ENCODE peak calls at places on chromosomes 5 and 9, in four cellular contexts. One of them, this sample, is unnamed.

GRCh38 chr9:121741198-121741918 is 89.9 kb downstream of the DAB2IP start:
- DNase-seq in hepatocyte: no peak
- DNase-seq in BJ: no peak
- DNase-seq in RWPE2: no peak
- DNase-seq in this sample: no peak

GRCh38 chr5:105924366-105924765 is 1746.4 kb downstream of the EFNA5 start:
- DNase-seq in hepatocyte: no peak
- DNase-seq in BJ: no peak
- DNase-seq in RWPE2: no peak
- DNase-seq in this sample: no peak

GRCh38 chr9:137152844-137153405 is 14.0 kb downstream of the GRIN1 start:
- DNase-seq in hepatocyte: no peak
- DNase-seq in BJ: no peak
- DNase-seq in RWPE2: no peak
- DNase-seq in this sample: no peak

GRCh38 chr9:93194584-93194983 is 10.6 kb downstream of the WNK2 start:
- DNase-seq in hepatocyte: no peak
- DNase-seq in BJ: no peak
- DNase-seq in RWPE2: no peak
- DNase-seq in this sample: no peak

GRCh38 chr5:108124591-108124990 is 257.3 kb downstream of the FBXL17 start:
- DNase-seq in hepatocyte: no peak
- DNase-seq in BJ: no peak
- DNase-seq in RWPE2: no peak
- DNase-seq in this sample: no peak

GRCh38 chr9:128081052-128081451 is 13.0 kb downstream of the SLC25A25 start:
- DNase-seq in hepatocyte: peak
- DNase-seq in BJ: peak
- DNase-seq in RWPE2: no peak
- DNase-seq in this sample: peak

GRCh38 chr5:124867064-124867707 is 120.7 kb upstream of the ZNF608 start:
- DNase-seq in hepatocyte: no peak
- DNase-seq in BJ: peak
- DNase-seq in RWPE2: no peak
- DNase-seq in this sample: peak

GRCh38 chr9:20962487-20962886 is 69.0 kb downstream of the HACD4 start:
- DNase-seq in hepatocyte: peak
- DNase-seq in BJ: no peak
- DNase-seq in RWPE2: no peak
- DNase-seq in this sample: no peak

GRCh38 chr5:96324708-96325107 is 108.3 kb downstream of the PCSK1 start:
- DNase-seq in hepatocyte: no peak
- DNase-seq in BJ: no peak
- DNase-seq in RWPE2: peak
- DNase-seq in this sample: no peak

GRCh38 chr5:169289520-169289919 is 11.4 kb downstream of the SLIT3 start:
- DNase-seq in hepatocyte: no peak
- DNase-seq in BJ: no peak
- DNase-seq in RWPE2: no peak
- DNase-seq in this sample: no peak

GRCh38 chr5:22549876-22550671 is 303.1 kb downstream of the CDH12 start:
- DNase-seq in hepatocyte: no peak
- DNase-seq in BJ: no peak
- DNase-seq in RWPE2: no peak
- DNase-seq in this sample: no peak

GRCh38 chr9:76027426-76027825 is 137.0 kb downstream of the PCSK5 start:
- DNase-seq in hepatocyte: no peak
- DNase-seq in BJ: no peak
- DNase-seq in RWPE2: no peak
- DNase-seq in this sample: no peak

GRCh38 chr5:139895046-139895445 is 99.4 kb downstream of the PSD2 start:
- DNase-seq in hepatocyte: no peak
- DNase-seq in BJ: no peak
- DNase-seq in RWPE2: no peak
- DNase-seq in this sample: no peak

GRCh38 chr9:115524467-115525059 is 406.6 kb upstream of the TNC start:
- DNase-seq in hepatocyte: peak
- DNase-seq in BJ: peak
- DNase-seq in RWPE2: no peak
- DNase-seq in this sample: peak

GRCh38 chr9:115398313-115398650 is 280.3 kb upstream of the TNC start:
- DNase-seq in hepatocyte: no peak
- DNase-seq in BJ: no peak
- DNase-seq in RWPE2: no peak
- DNase-seq in this sample: no peak

GRCh38 chr5:155591273-155591672 is 577.7 kb downstream of the KIF4B start:
- DNase-seq in hepatocyte: no peak
- DNase-seq in BJ: no peak
- DNase-seq in RWPE2: no peak
- DNase-seq in this sample: no peak

GRCh38 chr5:155594270-155594669 is 580.7 kb downstream of the KIF4B start:
- DNase-seq in hepatocyte: no peak
- DNase-seq in BJ: no peak
- DNase-seq in RWPE2: no peak
- DNase-seq in this sample: no peak
- TF ChIP-seq CTCF in hepatocyte: no peak
- TF ChIP-seq CTCF in BJ: no peak
- TF ChIP-seq CTCF in RWPE2: no peak
- TF ChIP-seq CTCF in this sample: peak

GRCh38 chr5:177089146-177089545 is 2.4 kb downstream of the FGFR4 start:
- DNase-seq in hepatocyte: no peak
- DNase-seq in BJ: no peak
- DNase-seq in RWPE2: no peak
- DNase-seq in this sample: no peak

GRCh38 chr5:177085985-177086917 is at the start of gene FGFR4:
- DNase-seq in hepatocyte: peak
- DNase-seq in BJ: no peak
- DNase-seq in RWPE2: peak
- DNase-seq in this sample: peak

GRCh38 chr5:177087707-177088005 is 941 bp downstream of the FGFR4 start:
- DNase-seq in hepatocyte: no peak
- DNase-seq in BJ: no peak
- DNase-seq in RWPE2: no peak
- DNase-seq in this sample: no peak

GRCh38 chr5:177089825-177090641 is 3.3 kb downstream of the FGFR4 start:
- DNase-seq in hepatocyte: no peak
- DNase-seq in BJ: no peak
- DNase-seq in RWPE2: no peak
- DNase-seq in this sample: no peak

DNA sequence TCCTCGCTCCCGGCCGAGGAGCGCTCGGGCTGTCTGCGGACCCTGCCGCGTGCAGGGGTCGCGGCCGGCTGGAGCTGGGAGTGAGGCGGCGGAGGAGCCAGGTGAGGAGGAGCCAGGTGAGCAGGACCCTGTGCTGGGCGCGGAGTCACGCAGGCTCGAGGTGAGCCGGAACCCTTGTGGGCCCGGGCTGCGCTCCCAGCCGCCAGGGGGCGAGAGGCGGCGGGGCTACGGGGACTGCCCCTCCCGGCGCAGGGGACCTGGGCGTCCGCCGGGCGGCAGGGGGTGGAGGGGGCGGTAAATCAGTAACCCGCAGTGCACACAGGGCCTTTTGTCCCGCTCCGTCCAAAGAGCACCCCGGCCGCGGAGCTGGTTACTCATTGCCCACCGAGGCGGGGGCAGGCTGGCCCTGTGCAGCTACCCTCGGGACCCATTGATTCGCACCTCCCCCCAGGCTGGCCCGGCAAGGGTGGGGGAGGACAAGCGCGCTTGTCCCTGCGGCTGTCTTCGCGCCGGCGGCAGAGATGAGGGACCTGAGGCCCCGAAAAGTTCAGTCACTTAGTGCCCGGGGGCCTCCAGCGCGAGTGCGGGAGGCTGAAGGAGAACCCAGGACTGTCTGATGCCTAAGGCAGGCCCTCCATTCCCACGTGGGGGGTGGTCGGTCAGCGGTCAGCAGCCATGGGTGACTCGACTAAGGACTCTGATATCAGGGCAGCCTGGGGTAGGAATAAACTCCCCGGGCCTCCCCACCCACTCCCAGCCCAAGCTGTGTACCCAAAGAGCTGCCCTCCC is 397 bp downstream of the FGFR4 start:
- DNase-seq in hepatocyte: peak
- DNase-seq in BJ: no peak
- DNase-seq in RWPE2: no peak
- DNase-seq in this sample: peak
- TF ChIP-seq CTCF in hepatocyte: peak
- TF ChIP-seq CTCF in BJ: peak
- TF ChIP-seq CTCF in RWPE2: peak
- TF ChIP-seq CTCF in this sample: peak

GRCh38 chr5:78781611-78782356 is 133.2 kb upstream of the LHFPL2 start:
- DNase-seq in hepatocyte: no peak
- DNase-seq in BJ: no peak
- DNase-seq in RWPE2: no peak
- DNase-seq in this sample: no peak

GRCh38 chr5:78778538-78778937 is 130.0 kb upstream of the LHFPL2 start:
- DNase-seq in hepatocyte: no peak
- DNase-seq in BJ: no peak
- DNase-seq in RWPE2: no peak
- DNase-seq in this sample: no peak

GRCh38 chr5:78777901-78778300 is 129.3 kb upstream of the LHFPL2 start:
- DNase-seq in hepatocyte: no peak
- DNase-seq in BJ: no peak
- DNase-seq in RWPE2: no peak
- DNase-seq in this sample: no peak

GRCh38 chr5:78779262-78779661 is 130.7 kb upstream of the LHFPL2 start:
- DNase-seq in hepatocyte: no peak
- DNase-seq in BJ: no peak
- DNase-seq in RWPE2: no peak
- DNase-seq in this sample: no peak

GRCh38 chr5:78779771-78780616 is 131.4 kb upstream of the LHFPL2 start:
- DNase-seq in hepatocyte: no peak
- DNase-seq in BJ: peak
- DNase-seq in RWPE2: no peak
- DNase-seq in this sample: no peak
- TF ChIP-seq CTCF in hepatocyte: no peak
- TF ChIP-seq CTCF in BJ: no peak
- TF ChIP-seq CTCF in RWPE2: no peak
- TF ChIP-seq CTCF in this sample: no peak

GRCh38 chr5:82142217-82142841 is 135.8 kb downstream of the RPS23 start:
- DNase-seq in hepatocyte: no peak
- DNase-seq in BJ: no peak
- DNase-seq in RWPE2: no peak
- DNase-seq in this sample: no peak

GRCh38 chr5:82137205-82137604 is 140.9 kb downstream of the RPS23 start:
- DNase-seq in hepatocyte: no peak
- DNase-seq in BJ: no peak
- DNase-seq in RWPE2: no peak
- DNase-seq in this sample: no peak

GRCh38 chr5:82147860-82148573 is 130.1 kb downstream of the RPS23 start:
- DNase-seq in hepatocyte: peak
- DNase-seq in BJ: peak
- DNase-seq in RWPE2: no peak
- DNase-seq in this sample: no peak

DNA sequence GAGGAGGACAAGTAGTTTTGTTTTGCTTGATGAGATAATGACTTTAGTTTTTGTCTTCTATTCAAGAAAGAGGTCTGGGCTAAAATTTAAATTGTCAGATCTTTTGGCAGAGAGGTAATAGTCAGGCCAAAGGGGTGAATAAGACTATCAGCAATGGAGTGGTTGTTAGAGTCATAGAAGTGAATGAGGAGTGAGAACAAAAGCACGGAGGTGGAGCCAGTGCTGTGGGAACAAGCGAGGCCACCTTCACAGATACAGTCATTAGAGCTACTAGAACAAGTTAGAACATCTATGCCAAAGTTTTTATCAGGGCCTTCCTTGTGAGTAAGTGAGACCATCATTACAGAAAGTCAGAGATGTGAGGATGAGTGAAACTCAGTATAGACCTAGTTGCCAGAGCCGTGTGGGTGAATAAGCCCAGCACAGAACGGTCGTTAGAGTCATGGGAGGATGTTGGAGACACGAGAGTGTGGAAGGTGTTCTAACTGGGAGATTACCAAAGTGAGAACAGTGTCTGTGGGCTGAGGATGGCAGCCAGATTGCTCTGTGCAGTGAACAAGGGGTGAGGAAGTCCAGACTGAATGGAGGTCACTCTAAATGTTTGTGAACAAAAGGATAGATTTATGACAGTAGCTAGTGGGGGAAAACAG is 135.1 kb downstream of the RPS23 start:
- DNase-seq in hepatocyte: no peak
- DNase-seq in BJ: no peak
- DNase-seq in RWPE2: no peak
- DNase-seq in this sample: no peak
- TF ChIP-seq CTCF in hepatocyte: no peak
- TF ChIP-seq CTCF in BJ: no peak
- TF ChIP-seq CTCF in RWPE2: no peak
- TF ChIP-seq CTCF in this sample: no peak

GRCh38 chr5:141100243-141100805 is at the start of gene PCDHB3:
- DNase-seq in hepatocyte: no peak
- DNase-seq in BJ: no peak
- DNase-seq in RWPE2: no peak
- DNase-seq in this sample: no peak
- TF ChIP-seq CTCF in hepatocyte: no peak
- TF ChIP-seq CTCF in BJ: peak
- TF ChIP-seq CTCF in RWPE2: peak
- TF ChIP-seq CTCF in this sample: peak

GRCh38 chr5:174464504-174465165 is 259.7 kb upstream of the MSX2 start:
- DNase-seq in hepatocyte: no peak
- DNase-seq in BJ: no peak
- DNase-seq in RWPE2: no peak
- DNase-seq in this sample: no peak
- TF ChIP-seq CTCF in hepatocyte: peak
- TF ChIP-seq CTCF in BJ: no peak
- TF ChIP-seq CTCF in RWPE2: peak
- TF ChIP-seq CTCF in this sample: peak

This sample was measured in neural crest cell.